ENCODE peak calls at places on chromosomes 11 and 22, in seven cellular contexts. J, W, N, H, E, D and F are unnamed samples.

GRCh38 chr11:108635106-108635505 is 29.8 kb upstream of the DDX10 start:
- DNase-seq in N (no peak), W (no peak), E (no peak), D (no peak), H (no peak), J (no peak), F (peak)

GRCh38 chr22:36383110-36383581 is 4.6 kb downstream of the MYH9 start:
- DNase-seq in W (no peak), N (no peak), J (no peak), E (no peak), D (peak), H (no peak), F (peak)

GRCh38 chr22:41816871-41817270 is 16.0 kb upstream of the SREBF2 start:
- DNase-seq in H (no peak), D (no peak), N (no peak), J (no peak), E (no peak), W (no peak), F (no peak)

GRCh38 chr11:103338621-103339484 is 229.6 kb downstream of the DYNC2H1 start:
- DNase-seq in E (no peak), H (no peak), W (no peak), N (peak), D (no peak), J (peak), F (peak)

GRCh38 chr22:29912605-29913398 is 29.8 kb downstream of the MTMR3 start:
- DNase-seq in D (no peak), E (no peak), J (peak), W (no peak), H (no peak), N (no peak), F (peak)

GRCh38 chr11:82733444-82734119 is at the start of gene FAM181B:
- DNase-seq in H (no peak), D (no peak), W (no peak), E (peak), J (peak), N (peak), F (no peak)

GRCh38 chr11:17014321-17014773 is at the start of gene PLEKHA7:
- DNase-seq in H (peak), D (no peak), W (no peak), E (peak), N (no peak), J (peak), F (no peak)

GRCh38 chr22:20380486-20380885 is 13.5 kb upstream of the ZNF74 start:
- DNase-seq in W (no peak), E (peak), H (no peak), D (no peak), J (no peak), N (no peak), F (no peak)

GRCh38 chr11:91163619-91164451 is 941.0 kb upstream of the CHORDC1 start:
- DNase-seq in J (peak), D (no peak), H (peak), N (no peak), E (no peak), W (no peak), F (peak)

GRCh38 chr22:48410536-48410935 is 1417.1 kb downstream of the BRD1 start:
- DNase-seq in W (no peak), D (no peak), H (no peak), J (no peak), E (no peak), N (peak), F (no peak)

GRCh38 chr22:49694462-49695260 is 133.0 kb downstream of the BRD1 start:
- DNase-seq in E (no peak), D (no peak), J (no peak), W (no peak), H (no peak), N (no peak), F (no peak)

GRCh38 chr11:62811659-62812058 is 6.4 kb upstream of the NXF1 start:
- DNase-seq in W (no peak), D (no peak), N (no peak), J (no peak), H (peak), E (no peak), F (no peak)

GRCh38 chr11:57426439-57426753 is 525 bp downstream of the SLC43A3 start:
- DNase-seq in H (no peak), E (no peak), D (no peak), W (no peak), N (peak), J (no peak), F (no peak)

GRCh38 chr11:8258289-8258688 is 5.4 kb downstream of the LMO1 start:
- DNase-seq in D (no peak), W (no peak), H (no peak), J (no peak), N (no peak), E (no peak), F (no peak)

GRCh38 chr11:111310088-111310487 is 11.7 kb downstream of the POU2AF3 start:
- DNase-seq in J (no peak), W (no peak), E (no peak), N (no peak), D (no peak), H (no peak), F (no peak)

GRCh38 chr22:17097062-17097461 is 12.3 kb downstream of the IL17RA start:
- DNase-seq in H (no peak), J (no peak), N (no peak), D (no peak), E (no peak), W (no peak), F (no peak)

GRCh38 chr22:35482311-35482710 is 58.3 kb upstream of the RASD2 start:
- DNase-seq in J (no peak), W (no peak), H (no peak), N (no peak), D (no peak), E (no peak), F (no peak)

GRCh38 chr22:17870408-17870807 is 96.1 kb upstream of the BID start:
- DNase-seq in E (no peak), N (no peak), D (no peak), H (no peak), J (no peak), W (no peak), F (no peak)

GRCh38 chr11:44563716-44564115 is 1.7 kb upstream of the CD82 start:
- DNase-seq in N (no peak), J (no peak), H (no peak), D (no peak), E (no peak), W (no peak), F (peak)

DNA sequence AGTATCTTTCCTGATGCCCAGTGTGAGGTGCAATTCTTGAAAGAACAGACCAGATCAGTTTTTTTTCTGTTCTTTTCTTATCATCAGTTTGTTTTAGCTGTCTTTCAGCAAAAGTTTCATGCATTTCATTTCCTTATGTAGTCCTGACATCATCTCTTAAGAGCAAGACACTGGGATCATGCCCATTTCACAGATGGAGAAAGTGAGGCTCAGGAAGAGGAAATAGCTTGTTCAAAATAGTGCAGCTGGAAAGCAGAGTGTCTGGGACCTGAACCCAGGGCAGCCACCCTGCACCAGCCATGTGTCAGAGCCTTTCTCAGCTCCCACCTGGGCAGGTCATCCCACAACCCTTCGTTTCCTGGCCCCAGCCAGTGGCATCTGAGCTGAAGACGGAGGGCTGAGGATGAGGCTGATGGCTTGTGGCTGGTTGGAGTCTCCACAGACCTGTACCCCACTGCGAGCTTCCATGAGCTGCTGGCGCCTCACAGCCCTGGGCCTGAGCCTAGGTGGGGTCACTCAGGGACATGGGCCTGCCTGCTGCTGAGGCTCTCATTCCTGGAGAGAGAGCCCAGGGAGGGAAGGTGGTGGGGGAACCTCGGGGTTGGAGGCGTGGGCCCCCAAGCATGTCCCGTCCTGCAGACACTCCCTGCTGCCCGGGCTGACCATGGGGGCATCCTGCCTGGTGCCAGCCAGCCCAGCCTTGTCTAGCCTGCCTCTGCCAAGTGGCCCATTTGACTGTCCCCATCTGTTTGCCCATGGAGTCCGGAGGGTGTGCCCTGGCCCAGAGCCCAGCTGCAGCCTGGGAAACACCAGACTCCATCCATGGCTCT is 61.8 kb downstream of the SMIM38 start:
- DNase-seq in W (no peak), E (no peak), H (no peak), J (no peak), D (no peak), N (peak), F (no peak)
- TF ChIP-seq CEBPB in W (no peak), E (no peak), H (no peak), J (no peak), D (no peak), N (no peak), F (no peak)

GRCh38 chr11:20238712-20239111 is 78.4 kb upstream of the DBX1 start:
- DNase-seq in W (no peak), H (no peak), J (no peak), E (no peak), D (no peak), N (no peak), F (no peak)

DNA sequence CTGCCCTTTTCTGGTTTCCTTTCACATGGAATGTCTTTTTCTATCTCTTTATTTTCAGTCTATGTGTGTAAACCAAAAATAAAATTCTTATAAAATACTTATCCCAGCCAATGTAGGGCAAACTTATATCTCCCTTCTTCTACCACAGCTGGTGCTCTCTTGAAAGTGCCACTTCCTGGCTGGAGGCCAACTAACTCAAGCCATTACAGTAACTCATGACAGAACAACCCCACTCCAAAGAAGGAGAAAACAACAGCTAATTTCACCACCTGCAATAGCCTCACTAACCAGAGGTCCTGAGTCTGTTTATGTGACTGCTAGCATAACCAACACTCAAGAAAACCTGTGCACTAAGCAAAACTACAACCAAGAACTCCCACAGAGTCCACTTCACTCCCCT is 74.9 kb upstream of the DBX1 start:
- DNase-seq in E (no peak), N (no peak), D (no peak), J (no peak), H (no peak), W (no peak), F (no peak)
- TF ChIP-seq CEBPB in E (no peak), N (no peak), D (no peak), J (no peak), H (no peak), W (no peak), F (no peak)

DNA sequence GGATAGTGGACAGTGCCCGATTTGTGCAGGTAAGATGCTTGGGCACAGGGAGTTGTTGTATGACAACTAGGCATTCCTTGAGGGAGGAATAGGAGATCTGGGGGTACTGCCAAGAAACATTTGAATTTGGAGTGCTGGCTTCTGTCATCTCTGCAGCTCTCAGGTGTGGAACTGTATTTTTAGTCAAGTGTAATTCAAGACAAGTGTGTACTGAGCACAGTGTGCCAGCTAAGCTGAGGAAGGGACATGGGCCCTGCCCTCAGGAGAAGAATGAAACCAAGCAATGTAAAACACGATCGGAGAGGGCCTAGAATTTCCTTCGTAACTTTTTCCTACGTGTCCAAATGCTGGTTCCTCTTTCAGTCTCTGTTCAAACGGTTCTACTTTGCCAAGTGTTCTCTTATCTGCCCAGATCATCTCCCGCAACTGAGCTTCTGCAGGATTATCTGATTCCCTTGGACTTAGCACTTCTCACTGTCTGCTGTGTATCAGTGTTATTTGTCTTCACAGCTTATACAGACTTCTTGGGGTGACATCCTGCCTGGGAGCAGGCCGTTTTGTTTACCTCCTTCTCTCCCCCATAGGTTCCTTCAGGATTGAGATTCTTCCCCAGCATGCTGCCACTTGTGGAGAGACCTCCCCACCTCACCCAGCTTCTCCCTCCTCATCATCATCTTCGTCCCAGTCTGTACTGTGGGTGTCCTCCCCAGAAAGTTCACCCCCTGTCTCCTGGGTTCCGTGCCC is 27.6 kb downstream of the ART5 start:
- DNase-seq in J (no peak), W (no peak), N (no peak), H (no peak), D (no peak), E (no peak), F (no peak)
- TF ChIP-seq CEBPB in J (no peak), W (no peak), N (no peak), H (no peak), D (no peak), E (no peak), F (no peak)

DNA sequence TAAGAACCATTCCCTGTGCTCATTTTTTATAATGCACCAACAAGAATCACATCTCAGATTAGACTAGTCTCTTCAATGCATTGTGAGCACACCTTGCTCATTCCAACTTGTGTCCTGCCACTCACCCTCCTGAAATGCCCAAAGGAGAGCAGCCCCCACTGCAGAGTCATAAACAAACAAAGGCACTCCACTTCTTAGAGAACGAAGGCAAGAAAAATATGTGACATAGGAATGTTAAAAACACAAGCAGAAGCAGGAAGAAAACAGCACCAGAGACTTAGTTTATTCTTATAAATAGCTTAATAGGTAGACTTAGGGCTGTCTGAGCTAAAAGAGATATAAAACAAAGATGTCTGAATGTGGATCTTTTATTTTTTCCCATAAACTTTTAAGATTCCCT is 57.2 kb downstream of the GUCY1A2 start:
- DNase-seq in J (peak), D (no peak), N (no peak), H (no peak), E (no peak), W (no peak), F (no peak)
- TF ChIP-seq CEBPB in J (no peak), D (no peak), N (no peak), H (no peak), E (no peak), W (no peak), F (no peak)

DNA sequence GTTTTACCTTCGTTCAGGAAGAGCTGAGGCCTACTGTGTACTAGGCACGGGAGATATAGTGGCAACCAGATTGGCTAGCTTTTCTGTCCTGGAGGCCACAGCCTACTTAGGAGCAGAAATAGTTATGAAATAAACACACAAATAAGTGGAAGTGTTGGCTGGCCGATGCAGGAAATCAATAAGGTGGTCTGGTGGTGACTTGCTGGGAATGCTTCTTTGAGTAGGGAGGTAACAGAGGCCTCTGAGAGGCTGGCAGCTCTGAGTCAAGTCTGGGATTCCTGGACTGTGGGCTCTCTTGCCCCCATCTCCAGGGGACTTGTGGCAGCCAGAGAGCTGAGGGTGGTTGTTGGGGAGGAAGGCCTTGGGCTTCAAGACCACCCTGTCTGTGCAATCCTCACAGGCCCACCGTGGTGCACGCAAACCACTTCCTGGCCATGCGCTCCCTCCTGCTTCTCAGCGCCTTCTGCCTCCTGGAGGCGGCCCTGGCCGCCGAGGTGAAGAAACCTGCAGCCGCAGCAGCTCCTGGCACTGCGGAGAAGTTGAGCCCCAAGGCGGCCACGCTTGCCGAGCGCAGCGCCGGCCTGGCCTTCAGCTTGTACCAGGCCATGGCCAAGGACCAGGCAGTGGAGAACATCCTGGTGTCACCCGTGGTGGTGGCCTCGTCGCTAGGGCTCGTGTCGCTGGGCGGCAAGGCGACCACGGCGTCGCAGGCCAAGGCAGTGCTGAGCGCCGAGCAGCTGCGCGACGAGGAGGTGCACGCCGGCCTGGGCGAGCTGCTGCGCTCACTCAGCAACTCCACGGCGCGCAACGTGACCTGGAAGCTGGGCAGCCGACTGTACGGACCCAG is 4.1 kb downstream of the SERPINH1 start:
- DNase-seq in J (no peak), H (no peak), W (no peak), E (no peak), D (no peak), N (no peak), F (no peak)
- TF ChIP-seq CEBPB in J (no peak), H (no peak), W (no peak), E (no peak), D (no peak), N (no peak), F (no peak)

DNA sequence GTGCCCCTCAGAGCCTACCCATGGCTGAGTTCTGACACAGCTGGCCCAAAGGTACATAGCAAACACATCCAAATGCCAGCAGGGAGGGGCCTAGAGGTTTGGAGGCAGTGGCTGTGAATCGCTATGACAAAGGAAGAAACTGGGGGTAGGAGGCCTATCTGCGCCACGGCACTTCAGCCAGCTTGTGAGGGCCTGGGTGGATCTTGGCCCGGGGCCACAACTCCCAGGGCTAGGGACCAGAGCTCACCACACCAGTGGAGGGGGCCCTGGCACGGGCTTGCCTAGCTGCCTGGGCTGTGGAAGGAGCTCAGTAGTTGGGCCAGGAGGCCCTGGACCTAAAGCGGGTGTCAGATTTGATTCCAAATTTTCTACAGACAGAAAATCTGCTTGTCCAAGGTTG is 9.4 kb upstream of the NAP1L4 start:
- DNase-seq in D (no peak), W (no peak), E (no peak), N (no peak), J (no peak), H (no peak), F (no peak)
- TF ChIP-seq CEBPB in D (no peak), W (no peak), E (no peak), N (no peak), J (no peak), H (no peak), F (no peak)

DNA sequence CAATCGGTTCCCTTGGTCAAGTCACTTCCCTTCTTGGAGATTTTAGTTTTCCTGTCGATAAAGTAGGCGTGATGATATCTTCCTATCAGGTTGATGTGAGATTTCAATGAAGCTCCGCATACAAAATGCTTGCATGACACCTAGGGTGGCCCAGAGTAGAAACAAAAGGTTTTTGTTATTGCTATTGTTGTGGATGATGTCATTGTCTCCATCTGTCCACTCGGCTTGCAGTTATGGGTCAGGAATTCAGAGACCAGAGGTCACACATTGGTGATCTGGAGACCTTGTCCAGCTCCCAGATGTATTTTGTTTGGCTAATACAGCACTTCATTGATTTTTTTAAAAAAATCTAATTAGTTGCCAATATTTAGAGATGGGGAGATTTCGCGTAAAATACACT is 382.1 kb downstream of the MN1 start:
- DNase-seq in W (no peak), N (no peak), H (no peak), J (no peak), D (no peak), E (no peak), F (peak)
- TF ChIP-seq CEBPB in W (no peak), N (no peak), H (no peak), J (no peak), D (no peak), E (no peak), F (no peak)

DNA sequence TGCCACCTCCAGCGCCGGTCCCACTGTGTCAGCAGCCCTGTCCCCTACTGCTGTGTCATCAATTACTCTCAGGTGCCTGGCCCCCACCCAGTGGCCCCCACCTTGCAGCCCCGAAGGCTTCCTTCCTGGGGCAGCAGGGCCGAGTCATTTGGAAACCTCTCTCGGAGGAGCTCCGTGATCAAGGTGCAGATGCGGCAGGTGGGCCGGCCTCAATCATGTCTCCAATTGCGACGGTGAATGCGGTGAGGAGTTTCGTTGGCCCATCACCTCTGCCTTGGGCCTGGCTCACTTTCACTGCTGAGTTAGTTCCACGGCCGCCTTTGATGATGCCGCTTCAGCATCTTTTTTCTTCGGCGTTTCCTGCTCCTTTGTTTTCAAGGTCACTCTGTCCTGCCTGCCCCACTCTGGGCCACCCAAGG is 11.3 kb upstream of the CXCR5 start:
- DNase-seq in D (no peak), E (no peak), H (no peak), W (no peak), N (no peak), J (no peak), F (no peak)
- TF ChIP-seq CEBPB in D (no peak), E (no peak), H (no peak), W (no peak), N (no peak), J (no peak), F (no peak)